ENCODE peak calls at places on chromosomes 1 and 21, in ten cellular contexts. N, A, Y, X, Q, J, H, M, B and V are unnamed samples.
A peak's percentile ranks its signal among the peaks of the same experiment; 100 is the strongest.

GRCh38 chr1:80893140-80893539 is 907.6 kb upstream of the ADGRL2 start:
- DNase-seq in N (no peak), A (peak; percentile 34), Y (no peak), X (no peak), Q (no peak), J (no peak), H (peak; percentile 35), M (no peak), B (no peak), V (no peak)

GRCh38 chr1:118185083-118185899 is at the start of gene SPAG17:
- DNase-seq in N (peak; percentile 76), A (peak; percentile 82), Y (no peak), X (no peak), Q (peak; percentile 58), J (peak; percentile 71), H (peak; percentile 15), M (peak; percentile 64), B (no peak), V (peak; percentile 79)

GRCh38 chr1:163257763-163258162 is 55.0 kb upstream of the RGS5 start:
- DNase-seq in N (no peak), A (no peak), Y (no peak), X (no peak), Q (no peak), J (no peak), H (no peak), M (no peak), B (no peak), V (no peak)

GRCh38 chr1:29426701-29427279 is 190.5 kb downstream of the PTPRU start:
- DNase-seq in N (no peak), A (no peak), Y (no peak), X (no peak), Q (peak; percentile 98), J (no peak), H (no peak), M (no peak), B (no peak), V (peak; percentile 58)

GRCh38 chr1:37946703-37947360 is at the start of gene INPP5B:
- DNase-seq in N (peak; percentile 89), A (peak; percentile 76), Y (peak; percentile 44), X (peak; percentile 96), Q (no peak), J (no peak), H (peak; percentile 85), M (peak; percentile 95), B (peak; percentile 81), V (peak; percentile 95)

GRCh38 chr21:45636921-45637646 is 6.4 kb upstream of the PCBP3 start:
- DNase-seq in N (no peak), A (no peak), Y (no peak), X (no peak), Q (no peak), J (no peak), H (no peak), M (no peak), B (no peak), V (no peak)

GRCh38 chr1:110542730-110543129 is 23.8 kb upstream of the KCNA10 start:
- DNase-seq in N (peak; percentile 16), A (no peak), Y (no peak), X (no peak), Q (no peak), J (peak; percentile 55), H (peak; percentile 54), M (no peak), B (peak; percentile 2), V (no peak)

GRCh38 chr1:68049941-68050878 is at the start of gene DIRAS3:
- DNase-seq in N (peak; percentile 48), A (no peak), Y (no peak), X (peak; percentile 51), Q (no peak), J (peak; percentile 35), H (peak; percentile 54), M (no peak), B (no peak), V (no peak)

GRCh38 chr1:2322593-2323295 is 68.6 kb downstream of the MORN1 start:
- DNase-seq in N (peak; percentile 25), A (no peak), Y (no peak), X (no peak), Q (peak; percentile 24), J (no peak), H (no peak), M (no peak), B (no peak), V (no peak)

GRCh38 chr1:12179111-12179519 is 12.3 kb downstream of the TNFRSF1B start:
- DNase-seq in N (no peak), A (no peak), Y (peak; percentile 94), X (no peak), Q (no peak), J (peak; percentile 87), H (no peak), M (no peak), B (no peak), V (no peak)

GRCh38 chr1:60622486-60622885 is 459.9 kb upstream of the NFIA start:
- DNase-seq in N (no peak), A (no peak), Y (no peak), X (no peak), Q (no peak), J (no peak), H (peak; percentile 18), M (no peak), B (no peak), V (no peak)

GRCh38 chr1:176628775-176629174 is 165.8 kb downstream of the PAPPA2 start:
- DNase-seq in N (no peak), A (no peak), Y (no peak), X (no peak), Q (no peak), J (no peak), H (no peak), M (no peak), B (no peak), V (no peak)

GRCh38 chr1:232014941-232015340 is 388.4 kb downstream of the DISC1 start:
- DNase-seq in N (no peak), A (no peak), Y (no peak), X (no peak), Q (peak; percentile 2), J (no peak), H (no peak), M (no peak), B (no peak), V (no peak)